ENCODE peak calls at places on chromosome 7, in six cellular contexts. G, S, L, F, N and Z are unnamed samples.

GRCh38 chr7:73851410-73852338 is 9.3 kb upstream of the TMEM270 start:
- DNase-seq in G (no peak), L (peak), F (no peak), S (no peak), N (no peak), Z (no peak)

GRCh38 chr7:16644624-16644986 is 949 bp downstream of the ANKMY2 start:
- DNase-seq in L (peak), N (peak), F (peak), G (peak), S (peak), Z (peak)

GRCh38 chr7:105611856-105612775 is 30.8 kb upstream of the EFCAB10 start:
- DNase-seq in L (peak), F (no peak), N (no peak), G (no peak), S (no peak), Z (no peak)

GRCh38 chr7:114481995-114482394 is 67.4 kb downstream of the FOXP2 start:
- DNase-seq in G (no peak), F (no peak), S (no peak), L (peak), N (no peak), Z (no peak)

GRCh38 chr7:151133266-151133985 is 34.1 kb downstream of the GBX1 start:
- DNase-seq in S (no peak), L (no peak), F (no peak), G (no peak), N (no peak), Z (peak)

GRCh38 chr7:155667241-155667849 is 22.9 kb downstream of the RBM33 start:
- DNase-seq in S (no peak), G (no peak), L (no peak), F (no peak), N (no peak), Z (no peak)

GRCh38 chr7:101235522-101235921 is 2.1 kb downstream of the CLDN15 start:
- DNase-seq in S (no peak), L (no peak), N (no peak), G (no peak), F (no peak), Z (no peak)

GRCh38 chr7:123154231-123154860 is 45.4 kb downstream of the SLC13A1 start:
- DNase-seq in G (peak), F (no peak), L (peak), N (no peak), S (peak), Z (peak)

GRCh38 chr7:128164061-128164954 is 76.8 kb upstream of the LEP start:
- DNase-seq in L (peak), G (no peak), N (no peak), S (peak), F (no peak), Z (no peak)

GRCh38 chr7:80937336-80937735 is 18.5 kb upstream of the SEMA3C start:
- DNase-seq in N (no peak), S (no peak), G (no peak), F (no peak), L (no peak), Z (no peak)

GRCh38 chr7:47783456-47784240 is 164.6 kb downstream of the PKD1L1 start:
- DNase-seq in G (peak), S (no peak), L (peak), F (no peak), N (no peak), Z (peak)

GRCh38 chr7:111893190-111893589 is 313.0 kb downstream of the DOCK4 start:
- DNase-seq in N (no peak), F (no peak), G (no peak), S (no peak), L (no peak), Z (no peak)

GRCh38 chr7:2281556-2281955 is 32.7 kb downstream of the SNX8 start:
- DNase-seq in N (no peak), G (no peak), S (peak), F (no peak), L (peak), Z (peak)

GRCh38 chr7:100087055-100087750 is 1.6 kb upstream of the COPS6 start:
- DNase-seq in N (no peak), L (peak), F (no peak), S (no peak), G (no peak), Z (no peak)

GRCh38 chr7:90595341-90595800 is 750 bp upstream of the CDK14 start:
- DNase-seq in N (no peak), F (no peak), G (no peak), L (no peak), S (no peak), Z (no peak)

GRCh38 chr7:152336754-152337368 is 98.9 kb downstream of the KMT2C start:
- DNase-seq in G (no peak), F (no peak), L (peak), S (peak), N (no peak), Z (no peak)

GRCh38 chr7:34281260-34281659 is 375.9 kb downstream of the BMPER start:
- DNase-seq in S (no peak), G (no peak), N (no peak), F (no peak), L (peak), Z (no peak)

GRCh38 chr7:130886438-130887135 is 152.6 kb upstream of the KLF14 start:
- DNase-seq in G (no peak), F (no peak), S (no peak), N (no peak), L (no peak), Z (peak)

GRCh38 chr7:133265821-133266220 is 12.9 kb downstream of the EXOC4 start:
- DNase-seq in G (no peak), S (no peak), L (no peak), F (no peak), N (no peak), Z (no peak)